ENCODE peak calls at places on chromosomes 16 and 17, in ten cellular contexts. J is H1; X is sigmoid colon; F is fibroblast of pulmonary artery; D is astrocyte of the spinal cord; V is coronary artery; W is lung; T is bronchial epithelial cell; O is CD8-positive, alpha-beta T cell; E is AG04449. R is an unnamed sample.

GRCh38 chr17:79036609-79037008 is 12.6 kb downstream of the C1QTNF1 start:
- DNase-seq in J (no peak), X (peak; percentile 65), F (peak; percentile 96), D (peak; percentile 74), V (peak; percentile 74), W (no peak), T (peak; percentile 81), O (no peak), E (peak; percentile 84), R (no peak)

GRCh38 chr16:16143038-16143763 is 80.1 kb downstream of the ABCC6 start:
- DNase-seq in J (peak; percentile 71), X (no peak), F (no peak), D (no peak), V (no peak), W (no peak), T (peak; percentile 21), O (no peak), E (no peak), R (no peak)

GRCh38 chr16:88451586-88452484 is 1.2 kb upstream of the ZFPM1 start:
- DNase-seq in J (no peak), X (no peak), F (no peak), D (no peak), V (no peak), W (no peak), T (no peak), O (peak; percentile 33), E (no peak), R (no peak)

GRCh38 chr16:1950559-1950958 is 3.9 kb downstream of the RPL3L start:
- DNase-seq in J (no peak), X (no peak), F (no peak), D (no peak), V (no peak), W (no peak), T (no peak), O (no peak), E (no peak), R (no peak)

GRCh38 chr17:72974605-72975232 is 117.8 kb downstream of the SLC39A11 start:
- DNase-seq in J (no peak), X (no peak), F (no peak), D (peak; percentile 36), V (no peak), W (no peak), T (peak; percentile 75), O (no peak), E (no peak), R (no peak)

GRCh38 chr17:67258836-67259468 is 14.0 kb upstream of the HELZ start:
- DNase-seq in J (no peak), X (no peak), F (no peak), D (no peak), V (no peak), W (no peak), T (no peak), O (peak; percentile 21), E (no peak), R (peak; percentile 29)

GRCh38 chr17:46732133-46732532 is 86.4 kb downstream of the WNT3 start:
- DNase-seq in J (no peak), X (no peak), F (no peak), D (no peak), V (no peak), W (no peak), T (no peak), O (no peak), E (no peak), R (no peak)

GRCh38 chr17:41800601-41801373 is 11.0 kb downstream of the P3H4 start:
- DNase-seq in J (peak; percentile 87), X (peak; percentile 74), F (peak; percentile 44), D (no peak), V (peak; percentile 73), W (peak; percentile 77), T (peak; percentile 99), O (no peak), E (no peak), R (peak; percentile 39)

GRCh38 chr16:47826070-47826469 is 329.7 kb downstream of the ABCC12 start:
- DNase-seq in J (no peak), X (no peak), F (no peak), D (no peak), V (no peak), W (no peak), T (no peak), O (no peak), E (no peak), R (no peak)

GRCh38 chr17:65123757-65124675 is 13.2 kb upstream of the RGS9 start:
- DNase-seq in J (no peak), X (no peak), F (peak; percentile 56), D (no peak), V (peak; percentile 41), W (no peak), T (peak; percentile 66), O (no peak), E (no peak), R (no peak)

GRCh38 chr16:19804538-19805323 is 79.9 kb downstream of the GPRC5B start:
- DNase-seq in J (peak; percentile 55), X (peak; percentile 80), F (peak; percentile 53), D (no peak), V (no peak), W (peak; percentile 59), T (peak; percentile 74), O (peak; percentile 7), E (no peak), R (peak; percentile 59)

GRCh38 chr16:10554569-10554968 is 25.8 kb downstream of the EMP2 start:
- DNase-seq in J (no peak), X (no peak), F (no peak), D (no peak), V (no peak), W (no peak), T (no peak), O (no peak), E (no peak), R (no peak)

GRCh38 chr16:50314665-50315064 is 48.3 kb downstream of the ADCY7 start:
- DNase-seq in J (no peak), X (no peak), F (no peak), D (no peak), V (no peak), W (no peak), T (no peak), O (peak; percentile 3), E (no peak), R (peak; percentile 4)

GRCh38 chr16:77723108-77723514 is 797 bp downstream of the NUDT7 start:
- DNase-seq in J (no peak), X (peak; percentile 65), F (peak; percentile 74), D (peak; percentile 66), V (no peak), W (no peak), T (no peak), O (no peak), E (no peak), R (no peak)

GRCh38 chr16:74759564-74759963 is 15.1 kb downstream of the FA2H start:
- DNase-seq in J (no peak), X (no peak), F (no peak), D (no peak), V (no peak), W (no peak), T (no peak), O (no peak), E (no peak), R (no peak)
- TF ChIP-seq CTCF in J (no peak), X (no peak), F (no peak), D (no peak), V (no peak), W (no peak), T (no peak), O (no peak), E (no peak), R (no peak)

GRCh38 chr17:58515286-58515685 is 848 bp upstream of the MTMR4 start:
- DNase-seq in J (no peak), X (no peak), F (no peak), D (no peak), V (no peak), W (no peak), T (no peak), O (no peak), E (no peak), R (no peak)
- H3K4me3 ChIP-seq in J (peak overlapping the region; percentile 79), X (no peak overlapping the region), F (no peak overlapping the region), D (no peak overlapping the region), V (peak overlapping the region; percentile 78), W (no peak overlapping the region), T (no peak overlapping the region), O (no peak overlapping the region), E (no peak overlapping the region), R (no peak overlapping the region)

DNA sequence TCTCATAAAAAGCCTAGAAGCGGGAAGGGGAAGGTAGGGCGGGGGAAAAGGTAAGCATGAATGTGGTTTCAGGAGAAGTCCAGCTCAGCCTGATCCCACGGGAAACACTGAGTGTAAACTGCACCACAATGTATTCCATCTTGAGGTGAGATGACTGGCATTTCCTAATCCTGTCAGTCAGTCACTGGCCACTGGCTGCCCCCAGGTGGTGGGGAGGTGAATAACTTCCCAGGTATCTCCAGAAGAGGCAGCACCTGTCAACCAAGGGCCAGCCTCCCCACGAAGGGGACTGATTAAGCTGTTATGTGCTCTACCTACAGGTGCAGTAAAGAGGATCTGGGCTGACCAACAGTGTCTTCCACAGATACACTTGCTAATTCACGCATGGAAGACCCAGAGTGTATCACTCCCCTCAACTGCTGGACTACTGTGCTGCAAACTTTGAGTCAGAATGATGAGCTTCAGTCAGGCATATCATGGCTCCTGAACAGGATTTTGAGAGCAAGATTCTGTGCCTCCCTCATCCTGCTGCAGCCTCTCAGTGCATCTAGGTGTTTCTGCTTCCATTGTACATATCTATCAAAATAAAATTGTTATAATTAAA is 108.5 kb upstream of the CCL2 start:
- DNase-seq in J (peak; percentile 90), X (no peak), F (no peak), D (no peak), V (peak; percentile 41), W (peak; percentile 48), T (peak; percentile 31), O (peak; percentile 31), E (no peak), R (peak; percentile 62)
- TF ChIP-seq CTCF in J (peak; percentile 93), X (no peak), F (peak; percentile 20), D (peak; percentile 3), V (no peak), W (peak; percentile 28), T (peak; percentile 53), O (peak; percentile 32), E (no peak), R (no peak)

GRCh38 chr17:5179003-5179402 is 12.7 kb downstream of the ZNF594 start:
- DNase-seq in J (no peak), X (no peak), F (no peak), D (no peak), V (no peak), W (no peak), T (no peak), O (no peak), E (no peak), R (no peak)

GRCh38 chr17:5183410-5183793 is 8.3 kb downstream of the ZNF594 start:
- DNase-seq in J (no peak), X (no peak), F (no peak), D (no peak), V (no peak), W (no peak), T (no peak), O (no peak), E (no peak), R (no peak)

GRCh38 chr17:5181509-5182305 is 10.0 kb downstream of the ZNF594 start:
- DNase-seq in J (no peak), X (no peak), F (no peak), D (no peak), V (no peak), W (no peak), T (no peak), O (no peak), E (no peak), R (no peak)

GRCh38 chr17:5182597-5183409 is 8.9 kb downstream of the ZNF594 start:
- DNase-seq in J (no peak), X (no peak), F (no peak), D (no peak), V (no peak), W (no peak), T (no peak), O (no peak), E (no peak), R (no peak)

GRCh38 chr17:5184284-5184683 is 7.4 kb downstream of the ZNF594 start:
- DNase-seq in J (no peak), X (no peak), F (no peak), D (no peak), V (no peak), W (no peak), T (no peak), O (no peak), E (no peak), R (no peak)
- H3K4me3 ChIP-seq in J (no peak overlapping the region), X (no peak overlapping the region), F (no peak overlapping the region), D (no peak overlapping the region), V (no peak overlapping the region), W (no peak overlapping the region), T (no peak overlapping the region), O (no peak overlapping the region), E (no peak overlapping the region), R (no peak overlapping the region)

R was measured in Peyer's patch.